ENCODE peak calls at places on chromosome 1, in eight cellular contexts. W is activated naive CD4-positive, alpha-beta T cell treated with anti-CD3 and anti-CD28 coated beads, Interleukin-2, amount 10 ng/mL, durations not matched to agents 7 days and 5 days; Y is activated CD4-positive, alpha-beta T cell treated with anti-CD3 and anti-CD28 coated beads, Interleukin-2, amount 10 ng/mL, durations not matched to agents 7 days and 5 days; Q is psoas muscle; R is heart left ventricle; F is pons; A is fibroblast of mammary gland; S is activated CD4-positive, CD25-positive, alpha-beta regulatory T cell. L is an unnamed sample.

GRCh38 chr1:211469938-211470529 is 21.9 kb downstream of the RD3 start:
- DNase-seq in A (peak), F (peak), S (no peak), Y (peak), W (peak), R (peak), Q (peak), L (peak)

GRCh38 chr1:58714594-58714993 is 14.7 kb upstream of the MYSM1 start:
- DNase-seq in S (no peak), R (no peak), A (no peak), Y (no peak), W (no peak), F (no peak), Q (no peak), L (no peak)

GRCh38 chr1:232830661-232831060 is 25.4 kb downstream of the MAP10 start:
- DNase-seq in W (no peak), A (no peak), R (no peak), Q (no peak), Y (no peak), F (no peak), S (no peak), L (no peak)

GRCh38 chr1:37473431-37474050 is 839 bp upstream of the ZC3H12A start:
- DNase-seq in W (peak), R (no peak), A (no peak), F (peak), S (no peak), Y (peak), Q (no peak), L (peak)

GRCh38 chr1:921011-921837 is 2.5 kb upstream of the SAMD11 start:
- DNase-seq in R (peak), Y (no peak), F (peak), Q (peak), S (no peak), W (peak), A (peak), L (peak)

GRCh38 chr1:244757091-244757939 is 78.1 kb upstream of the COX20 start:
- DNase-seq in S (no peak), Q (no peak), F (no peak), W (no peak), Y (no peak), R (no peak), A (peak), L (no peak)

GRCh38 chr1:183423541-183423940 is 5.4 kb upstream of the NMNAT2 start:
- DNase-seq in W (no peak), F (no peak), S (no peak), Y (no peak), R (no peak), A (no peak), Q (no peak), L (no peak)

GRCh38 chr1:213260322-213261075 is 209.5 kb downstream of the RPS6KC1 start:
- DNase-seq in A (no peak), W (no peak), S (no peak), F (no peak), Y (no peak), Q (no peak), R (no peak), L (no peak)

GRCh38 chr1:17250601-17251000 is 1.7 kb downstream of the PADI3 start:
- DNase-seq in Q (peak), S (no peak), Y (no peak), A (no peak), R (no peak), W (no peak), F (no peak), L (no peak)

GRCh38 chr1:94143809-94144176 is 22.8 kb upstream of the ABCA4 start:
- DNase-seq in A (no peak), F (no peak), R (no peak), W (no peak), S (no peak), Q (no peak), Y (no peak), L (no peak)

GRCh38 chr1:205444931-205445652 is 10.8 kb downstream of the BLACAT1 start:
- DNase-seq in F (peak), A (no peak), W (no peak), S (no peak), Q (peak), R (no peak), Y (no peak), L (peak)

GRCh38 chr1:20830378-20830777 is 43.3 kb upstream of the HP1BP3 start:
- DNase-seq in F (no peak), Y (no peak), W (no peak), S (no peak), R (no peak), A (no peak), Q (no peak), L (no peak)

GRCh38 chr1:12201343-12202189 is 28.3 kb upstream of the VPS13D start:
- DNase-seq in S (no peak), Q (no peak), W (no peak), A (no peak), Y (no peak), R (no peak), F (no peak), L (peak)

GRCh38 chr1:27552911-27553420 is 51.0 kb downstream of the AHDC1 start:
- DNase-seq in W (no peak), Y (no peak), R (peak), F (no peak), A (no peak), Q (no peak), S (no peak), L (no peak)

GRCh38 chr1:38835230-38835827 is 24.2 kb downstream of the RRAGC start:
- DNase-seq in A (peak), R (no peak), S (peak), Q (no peak), Y (peak), F (peak), W (peak), L (no peak)

GRCh38 chr1:225871374-225872074 is 10.7 kb downstream of the TMEM63A start:
- DNase-seq in S (no peak), W (no peak), A (peak), F (no peak), R (no peak), Q (no peak), Y (no peak), L (no peak)

GRCh38 chr1:113874017-113874879 is 2.7 kb upstream of the PTPN22 start:
- DNase-seq in W (no peak), Y (no peak), S (no peak), R (no peak), F (no peak), A (peak), Q (no peak), L (no peak)

GRCh38 chr1:169427081-169427611 is at the start of gene CCDC181:
- DNase-seq in W (peak), S (peak), A (peak), F (peak), R (peak), Q (peak), Y (peak), L (peak)